ENCODE peak calls at places on chromosome 1, in six cellular contexts. One of them, this sample, is unnamed.

GRCh38 chr1:172547071-172547470 is 14.1 kb downstream of the SUCO start:
- DNase-seq in ELR: no peak
- DNase-seq in thoracic aorta: no peak
- DNase-seq in NCI-H2171: no peak
- DNase-seq in uterus: no peak
- DNase-seq in NCI-H748 treated with DMSO at 0.1 percent for 48 hours: no peak
- DNase-seq in this sample: no peak

GRCh38 chr1:151282883-151283725 is 1.0 kb downstream of the ZNF687 start:
- DNase-seq in NCI-H2171: peak
- DNase-seq in thoracic aorta: no peak
- DNase-seq in NCI-H748 treated with DMSO at 0.1 percent for 48 hours: no peak
- DNase-seq in ELR: peak
- DNase-seq in uterus: peak
- DNase-seq in this sample: no peak

GRCh38 chr1:167922611-167923074 is 8.7 kb upstream of the ADCY10 start:
- DNase-seq in NCI-H2171: no peak
- DNase-seq in uterus: no peak
- DNase-seq in ELR: peak
- DNase-seq in thoracic aorta: no peak
- DNase-seq in NCI-H748 treated with DMSO at 0.1 percent for 48 hours: no peak
- DNase-seq in this sample: no peak

GRCh38 chr1:83819436-83819835 is 179.5 kb downstream of the TTLL7 start:
- DNase-seq in thoracic aorta: no peak
- DNase-seq in NCI-H748 treated with DMSO at 0.1 percent for 48 hours: no peak
- DNase-seq in ELR: no peak
- DNase-seq in uterus: no peak
- DNase-seq in NCI-H2171: no peak
- DNase-seq in this sample: no peak

GRCh38 chr1:78061825-78062523 is 16.2 kb downstream of the GIPC2 start:
- DNase-seq in NCI-H2171: no peak
- DNase-seq in ELR: no peak
- DNase-seq in thoracic aorta: no peak
- DNase-seq in uterus: no peak
- DNase-seq in NCI-H748 treated with DMSO at 0.1 percent for 48 hours: no peak
- DNase-seq in this sample: no peak

GRCh38 chr1:167517535-167518330 is 596 bp downstream of the CD247 start:
- DNase-seq in thoracic aorta: no peak
- DNase-seq in uterus: no peak
- DNase-seq in NCI-H2171: no peak
- DNase-seq in NCI-H748 treated with DMSO at 0.1 percent for 48 hours: no peak
- DNase-seq in ELR: peak
- DNase-seq in this sample: no peak

GRCh38 chr1:41810446-41810845 is 108.3 kb downstream of the HIVEP3 start:
- DNase-seq in NCI-H2171: no peak
- DNase-seq in thoracic aorta: no peak
- DNase-seq in NCI-H748 treated with DMSO at 0.1 percent for 48 hours: no peak
- DNase-seq in ELR: peak
- DNase-seq in uterus: no peak
- DNase-seq in this sample: no peak

GRCh38 chr1:229942508-229942907 is 124.5 kb upstream of the GALNT2 start:
- DNase-seq in NCI-H748 treated with DMSO at 0.1 percent for 48 hours: peak
- DNase-seq in NCI-H2171: no peak
- DNase-seq in ELR: no peak
- DNase-seq in thoracic aorta: no peak
- DNase-seq in uterus: no peak
- DNase-seq in this sample: no peak

GRCh38 chr1:243471754-243472725 is 216.2 kb downstream of the SDCCAG8 start:
- DNase-seq in NCI-H748 treated with DMSO at 0.1 percent for 48 hours: no peak
- DNase-seq in NCI-H2171: no peak
- DNase-seq in thoracic aorta: no peak
- DNase-seq in uterus: no peak
- DNase-seq in ELR: peak
- DNase-seq in this sample: no peak

GRCh38 chr1:118717893-118718292 is 270.2 kb downstream of the TBX15 start:
- DNase-seq in NCI-H748 treated with DMSO at 0.1 percent for 48 hours: peak
- DNase-seq in thoracic aorta: no peak
- DNase-seq in uterus: no peak
- DNase-seq in ELR: no peak
- DNase-seq in NCI-H2171: no peak
- DNase-seq in this sample: no peak

GRCh38 chr1:235724716-235725115 is 75.1 kb upstream of the GNG4 start:
- DNase-seq in thoracic aorta: no peak
- DNase-seq in ELR: no peak
- DNase-seq in NCI-H748 treated with DMSO at 0.1 percent for 48 hours: no peak
- DNase-seq in uterus: no peak
- DNase-seq in NCI-H2171: no peak
- DNase-seq in this sample: no peak

GRCh38 chr1:62784509-62785365 is 805 bp downstream of the ATG4C start:
- DNase-seq in NCI-H2171: no peak
- DNase-seq in ELR: peak
- DNase-seq in NCI-H748 treated with DMSO at 0.1 percent for 48 hours: no peak
- DNase-seq in thoracic aorta: no peak
- DNase-seq in uterus: no peak
- DNase-seq in this sample: no peak

GRCh38 chr1:96291468-96291867 is 430.1 kb upstream of the PTBP2 start:
- DNase-seq in thoracic aorta: no peak
- DNase-seq in NCI-H748 treated with DMSO at 0.1 percent for 48 hours: no peak
- DNase-seq in ELR: no peak
- DNase-seq in NCI-H2171: no peak
- DNase-seq in uterus: no peak
- DNase-seq in this sample: no peak

GRCh38 chr1:93608188-93609109 is 73.2 kb downstream of the BCAR3 start:
- DNase-seq in NCI-H2171: no peak
- DNase-seq in thoracic aorta: no peak
- DNase-seq in NCI-H748 treated with DMSO at 0.1 percent for 48 hours: no peak
- DNase-seq in ELR: no peak
- DNase-seq in uterus: no peak
- DNase-seq in this sample: peak

GRCh38 chr1:53324321-53324720 is 3.5 kb downstream of the LRP8 start:
- DNase-seq in NCI-H748 treated with DMSO at 0.1 percent for 48 hours: no peak
- DNase-seq in ELR: no peak
- DNase-seq in NCI-H2171: no peak
- DNase-seq in uterus: no peak
- DNase-seq in thoracic aorta: no peak
- DNase-seq in this sample: no peak